ENCODE peak calls at places on chromosomes 3 and 15, in nine cellular contexts. One of them, this sample, is unnamed.

GRCh38 chr3:71056327-71056726 is 527.2 kb downstream of the FOXP1 start:
- DNase-seq in bronchial epithelial cell: peak
- DNase-seq in stomach: no peak
- DNase-seq in hepatocyte: no peak
- DNase-seq in GM12865: no peak
- DNase-seq in mammary epithelial cell: peak
- DNase-seq in uterus: no peak
- DNase-seq in pancreas: no peak
- DNase-seq in cardiac fibroblast: peak
- DNase-seq in this sample: peak

GRCh38 chr15:60272623-60273022 is 125.2 kb downstream of the ANXA2 start:
- DNase-seq in pancreas: no peak
- DNase-seq in cardiac fibroblast: no peak
- DNase-seq in bronchial epithelial cell: no peak
- DNase-seq in GM12865: peak
- DNase-seq in hepatocyte: no peak
- DNase-seq in stomach: no peak
- DNase-seq in uterus: no peak
- DNase-seq in mammary epithelial cell: no peak
- DNase-seq in this sample: no peak

GRCh38 chr3:78703944-78704343 is 1063.9 kb downstream of the ROBO1 start:
- DNase-seq in bronchial epithelial cell: no peak
- DNase-seq in pancreas: no peak
- DNase-seq in cardiac fibroblast: peak
- DNase-seq in mammary epithelial cell: peak
- DNase-seq in uterus: no peak
- DNase-seq in hepatocyte: no peak
- DNase-seq in stomach: no peak
- DNase-seq in GM12865: no peak
- DNase-seq in this sample: peak

GRCh38 chr3:5102532-5102931 is 19.6 kb upstream of the ARL8B start:
- DNase-seq in uterus: no peak
- DNase-seq in stomach: no peak
- DNase-seq in pancreas: no peak
- DNase-seq in mammary epithelial cell: no peak
- DNase-seq in hepatocyte: no peak
- DNase-seq in bronchial epithelial cell: no peak
- DNase-seq in cardiac fibroblast: no peak
- DNase-seq in GM12865: no peak
- DNase-seq in this sample: no peak

GRCh38 chr3:133038089-133038730 is at the start of gene TMEM108:
- DNase-seq in bronchial epithelial cell: peak
- DNase-seq in stomach: peak
- DNase-seq in pancreas: peak
- DNase-seq in GM12865: no peak
- DNase-seq in cardiac fibroblast: peak
- DNase-seq in mammary epithelial cell: peak
- DNase-seq in hepatocyte: peak
- DNase-seq in uterus: peak
- DNase-seq in this sample: peak

GRCh38 chr3:149844073-149844472 is 31.1 kb downstream of the RNF13 start:
- DNase-seq in hepatocyte: no peak
- DNase-seq in mammary epithelial cell: no peak
- DNase-seq in GM12865: no peak
- DNase-seq in stomach: no peak
- DNase-seq in cardiac fibroblast: no peak
- DNase-seq in bronchial epithelial cell: no peak
- DNase-seq in pancreas: no peak
- DNase-seq in uterus: no peak
- DNase-seq in this sample: no peak

GRCh38 chr3:43194490-43195115 is 88.7 kb upstream of the POMGNT2 start:
- DNase-seq in mammary epithelial cell: no peak
- DNase-seq in bronchial epithelial cell: peak
- DNase-seq in pancreas: no peak
- DNase-seq in GM12865: peak
- DNase-seq in cardiac fibroblast: no peak
- DNase-seq in stomach: no peak
- DNase-seq in uterus: no peak
- DNase-seq in hepatocyte: peak
- DNase-seq in this sample: no peak

GRCh38 chr15:66080791-66081475 is 172.6 kb downstream of the MEGF11 start:
- DNase-seq in pancreas: peak
- DNase-seq in GM12865: no peak
- DNase-seq in bronchial epithelial cell: peak
- DNase-seq in uterus: no peak
- DNase-seq in mammary epithelial cell: no peak
- DNase-seq in cardiac fibroblast: peak
- DNase-seq in hepatocyte: peak
- DNase-seq in stomach: no peak
- DNase-seq in this sample: peak

GRCh38 chr3:97815149-97815917 is 6.5 kb upstream of the CRYBG3 start:
- DNase-seq in pancreas: no peak
- DNase-seq in stomach: no peak
- DNase-seq in GM12865: peak
- DNase-seq in hepatocyte: no peak
- DNase-seq in cardiac fibroblast: no peak
- DNase-seq in bronchial epithelial cell: peak
- DNase-seq in mammary epithelial cell: peak
- DNase-seq in uterus: no peak
- DNase-seq in this sample: no peak

GRCh38 chr3:185979721-185980121 is 41.9 kb upstream of the TRA2B start:
- DNase-seq in stomach: no peak
- DNase-seq in cardiac fibroblast: peak
- DNase-seq in bronchial epithelial cell: peak
- DNase-seq in uterus: no peak
- DNase-seq in pancreas: no peak
- DNase-seq in mammary epithelial cell: no peak
- DNase-seq in hepatocyte: no peak
- DNase-seq in GM12865: no peak
- DNase-seq in this sample: no peak

GRCh38 chr3:82294609-82295008 is 533.2 kb upstream of the GBE1 start:
- DNase-seq in uterus: no peak
- DNase-seq in hepatocyte: no peak
- DNase-seq in bronchial epithelial cell: no peak
- DNase-seq in cardiac fibroblast: no peak
- DNase-seq in pancreas: no peak
- DNase-seq in GM12865: peak
- DNase-seq in stomach: no peak
- DNase-seq in mammary epithelial cell: no peak
- DNase-seq in this sample: no peak

GRCh38 chr3:38099518-38099917 is 37.4 kb downstream of the ACAA1 start:
- DNase-seq in cardiac fibroblast: no peak
- DNase-seq in mammary epithelial cell: no peak
- DNase-seq in GM12865: no peak
- DNase-seq in uterus: no peak
- DNase-seq in bronchial epithelial cell: no peak
- DNase-seq in stomach: no peak
- DNase-seq in hepatocyte: no peak
- DNase-seq in pancreas: no peak
- DNase-seq in this sample: no peak

GRCh38 chr15:101712078-101712477 is 12.2 kb downstream of the TARS3 start:
- DNase-seq in bronchial epithelial cell: no peak
- DNase-seq in pancreas: no peak
- DNase-seq in uterus: no peak
- DNase-seq in cardiac fibroblast: no peak
- DNase-seq in mammary epithelial cell: no peak
- DNase-seq in stomach: no peak
- DNase-seq in hepatocyte: no peak
- DNase-seq in GM12865: no peak
- DNase-seq in this sample: no peak

GRCh38 chr3:16798738-16799137 is 86.0 kb upstream of the PLCL2 start:
- DNase-seq in uterus: no peak
- DNase-seq in bronchial epithelial cell: no peak
- DNase-seq in hepatocyte: no peak
- DNase-seq in cardiac fibroblast: no peak
- DNase-seq in pancreas: no peak
- DNase-seq in stomach: no peak
- DNase-seq in mammary epithelial cell: no peak
- DNase-seq in GM12865: no peak
- DNase-seq in this sample: no peak

GRCh38 chr3:4355401-4356224 is 52.4 kb downstream of the SETMAR start:
- DNase-seq in pancreas: peak
- DNase-seq in uterus: peak
- DNase-seq in GM12865: no peak
- DNase-seq in bronchial epithelial cell: no peak
- DNase-seq in mammary epithelial cell: no peak
- DNase-seq in hepatocyte: peak
- DNase-seq in cardiac fibroblast: peak
- DNase-seq in stomach: peak
- DNase-seq in this sample: no peak

GRCh38 chr3:62873672-62874397 is 1.4 kb downstream of the CADPS start:
- DNase-seq in cardiac fibroblast: no peak
- DNase-seq in hepatocyte: peak
- DNase-seq in uterus: no peak
- DNase-seq in stomach: no peak
- DNase-seq in bronchial epithelial cell: no peak
- DNase-seq in pancreas: peak
- DNase-seq in mammary epithelial cell: no peak
- DNase-seq in GM12865: peak
- DNase-seq in this sample: no peak
- H3K4me3 ChIP-seq in cardiac fibroblast: no peak
- H3K4me3 ChIP-seq in hepatocyte: peak
- H3K4me3 ChIP-seq in uterus: peak
- H3K4me3 ChIP-seq in stomach: peak
- H3K4me3 ChIP-seq in bronchial epithelial cell: peak
- H3K4me3 ChIP-seq in pancreas: peak
- H3K4me3 ChIP-seq in mammary epithelial cell: peak
- H3K4me3 ChIP-seq in GM12865: no peak
- H3K4me3 ChIP-seq in this sample: no peak

GRCh38 chr15:80977627-80978036 is 12.0 kb downstream of the MESD start:
- DNase-seq in cardiac fibroblast: peak
- DNase-seq in mammary epithelial cell: no peak
- DNase-seq in pancreas: no peak
- DNase-seq in hepatocyte: peak
- DNase-seq in uterus: peak
- DNase-seq in stomach: peak
- DNase-seq in bronchial epithelial cell: peak
- DNase-seq in GM12865: peak
- DNase-seq in this sample: peak
- TF ChIP-seq CTCF in cardiac fibroblast: peak
- TF ChIP-seq CTCF in mammary epithelial cell: peak
- TF ChIP-seq CTCF in pancreas: no peak
- TF ChIP-seq CTCF in hepatocyte: peak
- TF ChIP-seq CTCF in uterus: peak
- TF ChIP-seq CTCF in stomach: no peak
- TF ChIP-seq CTCF in bronchial epithelial cell: peak
- TF ChIP-seq CTCF in GM12865: peak
- TF ChIP-seq CTCF in this sample: peak

DNA sequence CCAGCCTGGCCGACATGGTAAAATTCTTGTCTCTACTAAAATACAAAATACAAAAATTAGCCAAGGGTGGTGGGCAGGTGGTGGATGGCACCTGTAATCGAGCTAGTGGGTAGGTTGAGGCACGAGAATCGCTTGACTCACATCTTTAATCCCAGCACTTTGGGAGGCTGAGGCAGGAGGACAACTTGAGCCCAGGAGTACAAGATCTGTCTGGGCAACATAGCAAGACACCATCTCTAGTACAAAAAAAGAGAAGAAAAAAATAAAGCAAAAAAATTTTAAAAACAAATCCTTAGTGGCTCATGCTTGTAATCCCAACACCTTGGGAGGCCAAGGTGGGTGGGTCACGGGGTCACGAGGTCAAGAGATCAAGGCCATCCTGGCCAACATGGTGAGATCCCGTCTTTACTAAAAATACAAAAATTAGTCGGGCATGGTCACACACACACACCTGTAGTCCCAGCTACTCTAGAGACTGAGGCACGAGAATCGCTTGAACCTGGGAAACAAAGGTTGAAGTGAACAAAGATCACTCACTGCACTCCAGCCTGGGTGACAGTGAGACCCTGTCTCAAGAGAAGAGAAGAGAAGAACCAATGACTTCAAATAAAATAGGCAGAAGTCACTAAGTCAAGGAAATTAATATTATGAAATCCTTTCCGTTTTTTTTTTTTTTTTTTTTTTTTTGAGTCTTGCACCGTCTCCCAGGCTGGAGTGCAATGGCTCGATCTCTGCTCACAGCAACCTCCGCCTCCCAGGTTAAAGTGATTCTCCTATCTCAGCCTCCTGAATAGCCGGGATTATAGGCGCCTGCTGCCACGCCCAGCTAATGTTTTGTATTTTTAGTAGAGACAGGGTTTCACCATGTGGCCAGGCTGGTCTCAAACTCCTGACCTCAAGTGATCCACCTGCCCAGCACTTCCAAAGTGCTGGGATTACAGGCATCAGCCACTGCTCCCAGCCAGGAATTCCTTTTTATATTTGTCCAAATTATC is 4.9 kb downstream of the RHOA start:
- DNase-seq in cardiac fibroblast: no peak
- DNase-seq in hepatocyte: no peak
- DNase-seq in stomach: no peak
- DNase-seq in uterus: no peak
- DNase-seq in GM12865: no peak
- DNase-seq in bronchial epithelial cell: no peak
- DNase-seq in mammary epithelial cell: no peak
- DNase-seq in pancreas: peak
- DNase-seq in this sample: no peak
- H3K4me3 ChIP-seq in cardiac fibroblast: no peak
- H3K4me3 ChIP-seq in hepatocyte: no peak
- H3K4me3 ChIP-seq in stomach: no peak
- H3K4me3 ChIP-seq in uterus: no peak
- H3K4me3 ChIP-seq in GM12865: no peak
- H3K4me3 ChIP-seq in bronchial epithelial cell: no peak
- H3K4me3 ChIP-seq in mammary epithelial cell: no peak
- H3K4me3 ChIP-seq in pancreas: no peak
- H3K4me3 ChIP-seq in this sample: no peak

GRCh38 chr3:51720292-51721061 is 13.6 kb downstream of the GRM2 start:
- DNase-seq in mammary epithelial cell: no peak
- DNase-seq in uterus: no peak
- DNase-seq in GM12865: no peak
- DNase-seq in pancreas: no peak
- DNase-seq in hepatocyte: no peak
- DNase-seq in stomach: no peak
- DNase-seq in bronchial epithelial cell: no peak
- DNase-seq in cardiac fibroblast: no peak
- DNase-seq in this sample: no peak

GRCh38 chr3:51718547-51719412 is 11.9 kb downstream of the GRM2 start:
- DNase-seq in cardiac fibroblast: peak
- DNase-seq in mammary epithelial cell: peak
- DNase-seq in stomach: peak
- DNase-seq in hepatocyte: peak
- DNase-seq in uterus: no peak
- DNase-seq in pancreas: peak
- DNase-seq in GM12865: peak
- DNase-seq in bronchial epithelial cell: peak
- DNase-seq in this sample: peak

GRCh38 chr3:51721062-51721745 is 14.3 kb downstream of the GRM2 start:
- DNase-seq in GM12865: no peak
- DNase-seq in pancreas: no peak
- DNase-seq in cardiac fibroblast: no peak
- DNase-seq in stomach: no peak
- DNase-seq in uterus: no peak
- DNase-seq in bronchial epithelial cell: no peak
- DNase-seq in hepatocyte: no peak
- DNase-seq in mammary epithelial cell: no peak
- DNase-seq in this sample: no peak

GRCh38 chr3:51717947-51718346 is 11.1 kb downstream of the GRM2 start:
- DNase-seq in cardiac fibroblast: no peak
- DNase-seq in mammary epithelial cell: no peak
- DNase-seq in GM12865: no peak
- DNase-seq in hepatocyte: peak
- DNase-seq in uterus: no peak
- DNase-seq in bronchial epithelial cell: no peak
- DNase-seq in pancreas: no peak
- DNase-seq in stomach: no peak
- DNase-seq in this sample: no peak

GRCh38 chr3:51719413-51720025 is 12.7 kb downstream of the GRM2 start:
- DNase-seq in stomach: no peak
- DNase-seq in pancreas: no peak
- DNase-seq in cardiac fibroblast: no peak
- DNase-seq in hepatocyte: no peak
- DNase-seq in bronchial epithelial cell: no peak
- DNase-seq in mammary epithelial cell: no peak
- DNase-seq in uterus: no peak
- DNase-seq in GM12865: no peak
- DNase-seq in this sample: no peak
- TF ChIP-seq CTCF in stomach: no peak
- TF ChIP-seq CTCF in pancreas: no peak
- TF ChIP-seq CTCF in cardiac fibroblast: no peak
- TF ChIP-seq CTCF in hepatocyte: no peak
- TF ChIP-seq CTCF in bronchial epithelial cell: no peak
- TF ChIP-seq CTCF in mammary epithelial cell: no peak
- TF ChIP-seq CTCF in uterus: no peak
- TF ChIP-seq CTCF in GM12865: no peak
- TF ChIP-seq CTCF in this sample: peak